ENCODE peak calls at places on chromosomes 13 and 19, in six cellular contexts. One of them, this sample, is unnamed.

GRCh38 chr13:46595918-46596315 is 42.9 kb downstream of the LRCH1 start:
- DNase-seq in stimulated activated CD8-positive, alpha-beta memory T cell treated with anti-CD3 and anti-CD28 coated beads, Interleukin-15, amount 100 ng/mL, for 1 hour: no peak
- DNase-seq in HEK293T: no peak
- DNase-seq in NCI-H1417: no peak
- DNase-seq in psoas muscle: no peak
- DNase-seq in fibroblast of pulmonary artery: no peak
- DNase-seq in this sample: no peak

GRCh38 chr19:6343462-6343861 is 10.1 kb upstream of the ACER1 start:
- DNase-seq in stimulated activated CD8-positive, alpha-beta memory T cell treated with anti-CD3 and anti-CD28 coated beads, Interleukin-15, amount 100 ng/mL, for 1 hour: no peak
- DNase-seq in fibroblast of pulmonary artery: no peak
- DNase-seq in NCI-H1417: no peak
- DNase-seq in HEK293T: no peak
- DNase-seq in psoas muscle: no peak
- DNase-seq in this sample: no peak

GRCh38 chr13:93477238-93477637 is 250.6 kb downstream of the GPC6 start:
- DNase-seq in NCI-H1417: no peak
- DNase-seq in HEK293T: no peak
- DNase-seq in fibroblast of pulmonary artery: no peak
- DNase-seq in stimulated activated CD8-positive, alpha-beta memory T cell treated with anti-CD3 and anti-CD28 coated beads, Interleukin-15, amount 100 ng/mL, for 1 hour: no peak
- DNase-seq in psoas muscle: no peak
- DNase-seq in this sample: no peak

GRCh38 chr13:97491452-97491851 is 57.5 kb downstream of the RAP2A start:
- DNase-seq in HEK293T: no peak
- DNase-seq in fibroblast of pulmonary artery: no peak
- DNase-seq in stimulated activated CD8-positive, alpha-beta memory T cell treated with anti-CD3 and anti-CD28 coated beads, Interleukin-15, amount 100 ng/mL, for 1 hour: no peak
- DNase-seq in psoas muscle: no peak
- DNase-seq in NCI-H1417: peak; percentile 69
- DNase-seq in this sample: no peak

GRCh38 chr13:22055259-22055658 is 384.4 kb downstream of the FGF9 start:
- DNase-seq in HEK293T: no peak
- DNase-seq in psoas muscle: no peak
- DNase-seq in NCI-H1417: no peak
- DNase-seq in fibroblast of pulmonary artery: no peak
- DNase-seq in stimulated activated CD8-positive, alpha-beta memory T cell treated with anti-CD3 and anti-CD28 coated beads, Interleukin-15, amount 100 ng/mL, for 1 hour: no peak
- DNase-seq in this sample: no peak

GRCh38 chr19:39175564-39175963 is 21.2 kb upstream of the NCCRP1 start:
- DNase-seq in psoas muscle: no peak
- DNase-seq in fibroblast of pulmonary artery: no peak
- DNase-seq in HEK293T: no peak
- DNase-seq in stimulated activated CD8-positive, alpha-beta memory T cell treated with anti-CD3 and anti-CD28 coated beads, Interleukin-15, amount 100 ng/mL, for 1 hour: no peak
- DNase-seq in NCI-H1417: no peak
- DNase-seq in this sample: no peak

GRCh38 chr19:6225232-6225635 is 54.5 kb downstream of the MLLT1 start:
- DNase-seq in psoas muscle: no peak
- DNase-seq in fibroblast of pulmonary artery: no peak
- DNase-seq in stimulated activated CD8-positive, alpha-beta memory T cell treated with anti-CD3 and anti-CD28 coated beads, Interleukin-15, amount 100 ng/mL, for 1 hour: no peak
- DNase-seq in HEK293T: no peak
- DNase-seq in NCI-H1417: no peak
- DNase-seq in this sample: no peak

GRCh38 chr13:91185294-91185863 is 162.1 kb upstream of the MIR17HG start:
- DNase-seq in psoas muscle: no peak
- DNase-seq in HEK293T: peak; percentile 54
- DNase-seq in fibroblast of pulmonary artery: peak; percentile 46
- DNase-seq in stimulated activated CD8-positive, alpha-beta memory T cell treated with anti-CD3 and anti-CD28 coated beads, Interleukin-15, amount 100 ng/mL, for 1 hour: no peak
- DNase-seq in NCI-H1417: peak; percentile 74
- DNase-seq in this sample: peak; percentile 14

GRCh38 chr19:32018014-32018413 is 327.4 kb upstream of the ZNF507 start:
- DNase-seq in psoas muscle: no peak
- DNase-seq in HEK293T: no peak
- DNase-seq in fibroblast of pulmonary artery: no peak
- DNase-seq in stimulated activated CD8-positive, alpha-beta memory T cell treated with anti-CD3 and anti-CD28 coated beads, Interleukin-15, amount 100 ng/mL, for 1 hour: no peak
- DNase-seq in NCI-H1417: no peak
- DNase-seq in this sample: peak; percentile 8

GRCh38 chr13:41562083-41562482 is 104.7 kb downstream of the RGCC start:
- DNase-seq in stimulated activated CD8-positive, alpha-beta memory T cell treated with anti-CD3 and anti-CD28 coated beads, Interleukin-15, amount 100 ng/mL, for 1 hour: no peak
- DNase-seq in psoas muscle: peak; percentile 68
- DNase-seq in HEK293T: no peak
- DNase-seq in NCI-H1417: no peak
- DNase-seq in fibroblast of pulmonary artery: peak; percentile 82
- DNase-seq in this sample: no peak

GRCh38 chr13:65971541-65971940 is 1258.6 kb downstream of the PCDH9 start:
- DNase-seq in HEK293T: no peak
- DNase-seq in fibroblast of pulmonary artery: no peak
- DNase-seq in psoas muscle: no peak
- DNase-seq in stimulated activated CD8-positive, alpha-beta memory T cell treated with anti-CD3 and anti-CD28 coated beads, Interleukin-15, amount 100 ng/mL, for 1 hour: no peak
- DNase-seq in NCI-H1417: peak; percentile 24
- DNase-seq in this sample: no peak

GRCh38 chr19:19420570-19421301 is 15.3 kb downstream of the GATAD2A start:
- DNase-seq in fibroblast of pulmonary artery: no peak
- DNase-seq in stimulated activated CD8-positive, alpha-beta memory T cell treated with anti-CD3 and anti-CD28 coated beads, Interleukin-15, amount 100 ng/mL, for 1 hour: no peak
- DNase-seq in NCI-H1417: no peak
- DNase-seq in psoas muscle: no peak
- DNase-seq in HEK293T: no peak
- DNase-seq in this sample: no peak

GRCh38 chr13:71866173-71867091 is 572 bp downstream of the DACH1 start:
- DNase-seq in NCI-H1417: peak; percentile 82
- DNase-seq in fibroblast of pulmonary artery: no peak
- DNase-seq in HEK293T: no peak
- DNase-seq in psoas muscle: peak; percentile 23
- DNase-seq in stimulated activated CD8-positive, alpha-beta memory T cell treated with anti-CD3 and anti-CD28 coated beads, Interleukin-15, amount 100 ng/mL, for 1 hour: no peak
- DNase-seq in this sample: no peak

GRCh38 chr19:9848060-9848459 is 12.9 kb downstream of the PIN1 start:
- DNase-seq in HEK293T: peak; percentile 53
- DNase-seq in psoas muscle: no peak
- DNase-seq in stimulated activated CD8-positive, alpha-beta memory T cell treated with anti-CD3 and anti-CD28 coated beads, Interleukin-15, amount 100 ng/mL, for 1 hour: no peak
- DNase-seq in fibroblast of pulmonary artery: no peak
- DNase-seq in NCI-H1417: peak; percentile 47
- DNase-seq in this sample: no peak

GRCh38 chr19:55253842-55254624 is 4.8 kb downstream of the PPP6R1 start:
- DNase-seq in NCI-H1417: peak; percentile 85
- DNase-seq in psoas muscle: no peak
- DNase-seq in fibroblast of pulmonary artery: no peak
- DNase-seq in stimulated activated CD8-positive, alpha-beta memory T cell treated with anti-CD3 and anti-CD28 coated beads, Interleukin-15, amount 100 ng/mL, for 1 hour: no peak
- DNase-seq in HEK293T: no peak
- DNase-seq in this sample: no peak

GRCh38 chr13:98632971-98633370 is 56.1 kb upstream of the STK24 start:
- DNase-seq in fibroblast of pulmonary artery: no peak
- DNase-seq in NCI-H1417: no peak
- DNase-seq in psoas muscle: no peak
- DNase-seq in HEK293T: no peak
- DNase-seq in stimulated activated CD8-positive, alpha-beta memory T cell treated with anti-CD3 and anti-CD28 coated beads, Interleukin-15, amount 100 ng/mL, for 1 hour: no peak
- DNase-seq in this sample: no peak

GRCh38 chr13:32051156-32051555 is 19.6 kb downstream of the FRY start:
- DNase-seq in NCI-H1417: no peak
- DNase-seq in fibroblast of pulmonary artery: no peak
- DNase-seq in HEK293T: no peak
- DNase-seq in psoas muscle: no peak
- DNase-seq in stimulated activated CD8-positive, alpha-beta memory T cell treated with anti-CD3 and anti-CD28 coated beads, Interleukin-15, amount 100 ng/mL, for 1 hour: no peak
- DNase-seq in this sample: no peak

GRCh38 chr13:32001392-32001768 is 30.2 kb upstream of the FRY start:
- DNase-seq in psoas muscle: no peak
- DNase-seq in fibroblast of pulmonary artery: peak; percentile 70
- DNase-seq in NCI-H1417: peak; percentile 34
- DNase-seq in stimulated activated CD8-positive, alpha-beta memory T cell treated with anti-CD3 and anti-CD28 coated beads, Interleukin-15, amount 100 ng/mL, for 1 hour: no peak
- DNase-seq in HEK293T: peak; percentile 48
- DNase-seq in this sample: no peak

GRCh38 chr13:65342938-65343337 is 1887.2 kb downstream of the PCDH9 start:
- DNase-seq in NCI-H1417: no peak
- DNase-seq in stimulated activated CD8-positive, alpha-beta memory T cell treated with anti-CD3 and anti-CD28 coated beads, Interleukin-15, amount 100 ng/mL, for 1 hour: no peak
- DNase-seq in psoas muscle: no peak
- DNase-seq in fibroblast of pulmonary artery: peak; percentile 18
- DNase-seq in HEK293T: no peak
- DNase-seq in this sample: no peak